ENCODE peak calls at places on chromosomes 3 and 15, in seven cellular contexts. S is fibroblast of lung, W is tibial artery, V is thoracic aorta, N is sigmoid colon, Q is neuronal stem cell, J is breast epithelium. M is an unnamed sample.

GRCh38 chr3:130929827-130930226 is 35.9 kb downstream of the ATP2C1 start:
- DNase-seq in W (no peak), J (no peak), S (no peak), V (no peak), N (no peak), Q (no peak), M (no peak)

GRCh38 chr3:27559835-27560234 is 75.7 kb upstream of the SLC4A7 start:
- DNase-seq in Q (no peak), V (peak), S (peak), N (peak), J (peak), W (peak), M (peak)

GRCh38 chr3:66572938-66573710 is 72.3 kb upstream of the LRIG1 start:
- DNase-seq in V (no peak), J (no peak), Q (peak), W (no peak), N (no peak), S (no peak), M (no peak)

GRCh38 chr3:105402287-105402801 is 35.6 kb downstream of the ALCAM start:
- DNase-seq in Q (no peak), V (no peak), W (no peak), N (peak), S (peak), J (no peak), M (no peak)

GRCh38 chr15:36858423-36858822 is 241.9 kb downstream of the MEIS2 start:
- DNase-seq in J (no peak), S (no peak), N (no peak), W (no peak), Q (no peak), V (no peak), M (no peak)

GRCh38 chr15:36589971-36590370 is 10.5 kb downstream of the CDIN1 start:
- DNase-seq in S (peak), J (no peak), N (no peak), V (no peak), W (no peak), Q (no peak), M (no peak)

GRCh38 chr3:15329058-15330005 is 3.1 kb downstream of the SH3BP5 start:
- DNase-seq in S (no peak), V (no peak), J (no peak), W (no peak), Q (no peak), N (peak), M (no peak)

GRCh38 chr3:99852851-99853250 is 35.2 kb downstream of the CMSS1 start:
- DNase-seq in W (no peak), V (no peak), Q (no peak), S (peak), J (no peak), N (no peak), M (no peak)

GRCh38 chr3:177201707-177202397 is 4.6 kb upstream of the TBL1XR1 start:
- DNase-seq in J (peak), S (peak), Q (no peak), V (no peak), W (no peak), N (no peak), M (no peak)

GRCh38 chr3:31721709-31722108 is 189.0 kb downstream of the STT3B start:
- DNase-seq in Q (no peak), S (no peak), V (no peak), J (no peak), W (no peak), N (no peak), M (no peak)

GRCh38 chr15:91919014-91919534 is 65.6 kb downstream of the SLCO3A1 start:
- DNase-seq in J (no peak), W (peak), Q (no peak), N (no peak), V (peak), S (peak), M (peak)

GRCh38 chr3:169106662-169107061 is 556.9 kb downstream of the MECOM start:
- DNase-seq in W (no peak), V (no peak), S (no peak), N (no peak), J (no peak), Q (no peak), M (no peak)

DNA sequence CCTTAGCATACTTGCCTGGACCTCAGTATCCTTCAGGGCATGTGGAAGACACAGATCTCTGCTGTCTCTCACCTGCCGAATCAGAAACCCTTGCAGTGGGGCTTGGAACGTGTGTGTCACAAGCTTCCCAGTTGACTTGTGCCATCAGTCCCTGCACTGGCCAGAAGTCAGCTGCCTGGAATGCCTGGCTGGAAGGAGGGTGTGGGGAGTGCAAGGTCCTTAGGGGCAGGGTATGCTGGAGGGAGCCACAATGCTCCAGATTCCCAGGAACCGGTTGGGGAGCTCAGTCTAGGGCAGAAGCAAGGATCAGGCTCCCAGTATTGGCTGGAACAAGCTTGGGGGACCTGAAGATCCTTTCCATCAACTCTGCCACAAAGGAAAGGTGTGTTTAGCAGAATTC is 27.1 kb downstream of the SPSB4 start:
- DNase-seq in Q (no peak), W (peak), S (no peak), V (no peak), J (no peak), N (peak), M (no peak)
- H3K27ac ChIP-seq in Q (no peak), W (no peak), S (no peak), V (no peak), J (no peak), N (no peak), M (no peak)

GRCh38 chr3:42513121-42513520 is 10.7 kb downstream of the VIPR1 start:
- DNase-seq in S (no peak), V (no peak), W (peak), J (no peak), N (no peak), Q (no peak), M (no peak)
- H3K27ac ChIP-seq in S (no peak), V (peak), W (peak), J (peak), N (no peak), Q (no peak), M (peak)

GRCh38 chr3:43001556-43002121 is 22.5 kb downstream of the GASK1A start:
- DNase-seq in V (no peak), Q (no peak), N (peak), S (no peak), J (no peak), W (no peak), M (no peak)
- H3K27ac ChIP-seq in V (peak), Q (no peak), N (peak), S (no peak), J (peak), W (peak), M (peak)

DNA sequence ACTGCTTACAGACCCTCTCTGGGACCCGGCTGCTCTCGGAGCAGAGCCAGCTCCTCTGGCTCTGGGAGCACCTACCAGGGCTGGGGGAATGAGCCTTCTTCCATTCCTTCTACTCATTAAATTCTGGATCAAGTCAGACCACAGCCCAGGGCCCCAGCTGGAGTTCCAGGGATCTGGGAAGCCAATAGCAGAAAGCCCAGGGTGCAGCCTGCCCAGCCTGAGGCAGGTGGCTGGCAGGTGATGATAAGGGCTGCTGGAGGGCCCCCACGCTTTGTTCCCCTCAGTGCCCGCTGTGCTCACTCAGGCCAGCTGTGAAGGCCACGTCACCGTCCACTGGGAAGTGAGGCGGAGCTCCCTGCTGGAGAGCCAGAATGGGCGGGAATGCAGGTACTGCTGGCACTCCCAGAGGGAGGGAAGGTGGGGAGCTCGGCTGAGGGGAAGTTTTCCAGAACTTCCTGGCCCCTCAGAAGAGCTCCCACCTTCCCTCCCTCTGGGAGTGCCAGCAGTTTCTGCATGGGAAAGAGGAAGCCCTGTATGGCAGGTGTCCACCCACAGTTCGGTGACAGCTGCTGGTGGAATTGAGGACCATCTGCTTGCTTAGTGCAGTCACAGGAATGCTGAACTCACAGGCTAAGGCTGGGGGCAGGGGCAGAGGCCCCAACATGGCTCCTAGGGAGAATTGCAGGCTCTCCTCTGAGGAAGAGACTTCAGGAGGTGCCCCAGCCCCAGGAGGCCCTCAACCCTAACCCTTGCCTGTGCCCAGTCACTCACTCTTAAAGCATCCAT is 12.7 kb upstream of the RTP3 start:
- DNase-seq in S (no peak), Q (no peak), V (no peak), N (peak), J (no peak), W (no peak), M (peak)
- H3K27ac ChIP-seq in S (no peak), Q (no peak), V (no peak), N (no peak), J (no peak), W (no peak), M (no peak)

GRCh38 chr3:45034612-45035252 is 8.6 kb downstream of the CLEC3B start:
- DNase-seq in S (no peak), W (peak), Q (no peak), N (peak), J (peak), V (no peak), M (no peak)
- H3K27ac ChIP-seq in S (no peak), W (peak), Q (no peak), N (peak), J (peak), V (no peak), M (no peak)

DNA sequence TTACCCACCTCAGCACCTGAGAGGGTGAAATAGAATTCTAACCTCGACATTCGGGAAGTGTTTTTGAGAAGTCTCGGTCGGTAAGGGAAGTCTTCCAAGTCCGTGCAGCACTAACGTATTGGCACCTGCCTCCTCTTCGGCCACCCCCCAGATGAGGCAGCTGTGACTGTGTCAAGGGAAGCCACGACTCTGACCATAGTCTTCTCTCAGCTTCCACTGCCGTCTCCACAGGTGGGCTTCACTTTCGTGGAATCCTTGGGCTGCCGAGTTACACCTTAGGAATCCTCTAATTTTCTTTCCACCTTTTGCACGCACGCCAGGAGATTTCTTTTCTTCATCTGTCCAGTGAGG is 775 bp downstream of the CCNDBP1 start:
- DNase-seq in W (no peak), Q (no peak), J (no peak), N (no peak), S (peak), V (no peak), M (no peak)
- H3K27ac ChIP-seq in W (peak), Q (no peak), J (peak), N (peak), S (peak), V (peak), M (peak)

GRCh38 chr3:148718982-148719862 is 21.5 kb downstream of the AGTR1 start:
- DNase-seq in S (no peak), W (no peak), J (no peak), Q (no peak), V (no peak), N (no peak), M (no peak)

GRCh38 chr3:148720873-148721272 is 23.2 kb downstream of the AGTR1 start:
- DNase-seq in V (no peak), Q (no peak), N (no peak), S (no peak), J (no peak), W (no peak), M (no peak)

GRCh38 chr3:148714521-148714920 is 16.8 kb downstream of the AGTR1 start:
- DNase-seq in J (no peak), W (no peak), V (no peak), N (no peak), S (no peak), Q (no peak), M (no peak)

GRCh38 chr3:148716657-148717056 is 19.0 kb downstream of the AGTR1 start:
- DNase-seq in W (no peak), V (no peak), J (no peak), S (no peak), Q (no peak), N (no peak), M (no peak)

GRCh38 chr3:148717918-148718317 is 20.2 kb downstream of the AGTR1 start:
- DNase-seq in Q (no peak), J (no peak), N (no peak), W (no peak), V (no peak), S (no peak), M (no peak)
- H3K27ac ChIP-seq in Q (no peak), J (no peak), N (peak), W (no peak), V (no peak), S (no peak), M (no peak)

GRCh38 chr15:98150084-98150483 is 189.6 kb downstream of the ARRDC4 start:
- DNase-seq in J (no peak), N (no peak), W (no peak), Q (no peak), V (no peak), S (no peak), M (no peak)

GRCh38 chr15:98147415-98147814 is 186.9 kb downstream of the ARRDC4 start:
- DNase-seq in V (no peak), Q (no peak), S (no peak), J (no peak), W (no peak), N (no peak), M (no peak)

GRCh38 chr15:98150531-98150930 is 190.0 kb downstream of the ARRDC4 start:
- DNase-seq in S (no peak), N (no peak), V (no peak), J (no peak), W (no peak), Q (no peak), M (no peak)

GRCh38 chr15:98154863-98155262 is 194.4 kb downstream of the ARRDC4 start:
- DNase-seq in W (no peak), N (no peak), S (peak), V (no peak), Q (no peak), J (peak), M (no peak)

DNA sequence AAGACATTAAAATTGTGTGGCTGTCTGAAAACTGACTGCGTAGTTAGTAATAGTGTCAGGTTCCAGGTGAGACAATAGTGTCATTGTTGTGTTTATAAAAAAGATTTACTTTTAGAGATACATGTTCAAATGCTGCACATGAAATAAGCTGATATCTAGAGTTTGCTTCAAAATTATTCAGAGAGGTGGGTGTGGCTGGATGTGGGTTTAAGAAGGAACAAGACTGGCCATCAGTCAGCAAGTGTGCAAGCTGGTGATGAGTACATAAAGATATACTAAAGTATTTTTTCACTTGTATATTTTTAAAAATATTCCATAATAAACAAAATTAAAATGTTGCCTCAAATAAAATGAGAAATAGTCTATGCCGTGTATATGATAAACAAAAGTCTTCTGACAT is 190.6 kb downstream of the ARRDC4 start:
- DNase-seq in Q (no peak), S (no peak), N (no peak), W (no peak), V (no peak), J (no peak), M (no peak)
- H3K27ac ChIP-seq in Q (no peak), S (no peak), N (no peak), W (no peak), V (no peak), J (no peak), M (no peak)

DNA sequence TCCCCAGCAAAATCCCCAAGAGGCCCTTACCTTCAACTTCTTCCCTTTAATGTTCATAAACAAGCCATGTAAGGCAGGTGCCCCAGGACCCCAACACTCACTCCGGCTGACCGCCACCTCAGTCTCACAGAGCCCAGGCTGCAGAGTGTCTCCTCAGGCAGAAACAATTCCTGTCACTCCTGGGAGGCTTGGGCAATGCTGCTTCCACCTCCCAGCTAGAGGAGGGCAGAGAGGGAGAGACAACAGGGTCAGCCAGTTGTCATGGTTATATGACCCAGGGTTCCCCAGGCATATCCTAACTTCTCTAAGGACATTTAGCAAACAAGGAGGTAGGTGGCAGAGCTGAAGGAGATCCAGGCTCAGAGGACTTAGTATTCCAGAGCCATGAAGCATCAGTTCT is at the start of gene PLIN1:
- DNase-seq in S (no peak), Q (no peak), J (no peak), W (no peak), V (no peak), N (no peak), M (peak)
- H3K27ac ChIP-seq in S (no peak), Q (no peak), J (peak), W (peak), V (peak), N (peak), M (peak)

GRCh38 chr3:65551945-65552344 is 486.8 kb downstream of the MAGI1 start:
- DNase-seq in J (no peak), S (no peak), W (no peak), N (no peak), V (no peak), Q (no peak), M (no peak)

GRCh38 chr3:65550137-65550536 is 488.6 kb downstream of the MAGI1 start:
- DNase-seq in Q (no peak), W (no peak), S (no peak), V (no peak), N (no peak), J (no peak), M (no peak)

GRCh38 chr3:65548848-65549625 is 489.7 kb downstream of the MAGI1 start:
- DNase-seq in N (peak), W (peak), V (no peak), Q (peak), J (no peak), S (peak), M (no peak)

GRCh38 chr3:65545429-65545828 is 493.3 kb downstream of the MAGI1 start:
- DNase-seq in S (peak), W (no peak), V (no peak), N (no peak), J (no peak), Q (no peak), M (no peak)

DNA sequence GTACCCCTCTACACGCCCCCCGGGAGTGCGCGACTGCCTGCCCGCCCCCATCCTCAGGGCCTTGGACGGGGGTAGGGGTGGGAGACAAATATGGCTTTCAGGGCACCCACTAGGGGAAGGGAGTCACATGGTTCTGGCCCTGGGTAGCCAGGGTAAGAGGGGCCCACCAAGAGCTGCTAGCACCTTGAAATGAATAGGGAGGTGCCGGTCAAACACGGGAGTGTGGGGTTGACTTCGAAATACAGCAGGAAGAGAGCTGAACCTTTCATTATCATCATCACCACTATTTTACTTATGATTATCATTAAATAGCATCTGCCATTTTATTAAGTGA is 489.1 kb downstream of the MAGI1 start:
- DNase-seq in S (no peak), J (no peak), V (no peak), N (no peak), Q (no peak), W (no peak), M (no peak)
- H3K27ac ChIP-seq in S (no peak), J (no peak), V (peak), N (peak), Q (no peak), W (peak), M (peak)

M was measured in coronary artery.